ENCODE peak calls at places on chromosomes 2 and 18, in seven cellular contexts. N, C, S, L, M, Z and Q are unnamed samples.

GRCh38 chr2:56185101-56185581 is 1.4 kb downstream of the CCDC85A start:
- DNase-seq in N (peak), C (no peak), S (no peak), L (no peak), M (no peak), Z (no peak), Q (no peak)

GRCh38 chr2:207969249-207969648 is 56.1 kb downstream of the PLEKHM3 start:
- DNase-seq in N (no peak), C (no peak), S (no peak), L (no peak), M (no peak), Z (no peak), Q (no peak)

GRCh38 chr2:162146906-162147305 is 5.1 kb downstream of the GCG start:
- DNase-seq in N (no peak), C (no peak), S (no peak), L (no peak), M (no peak), Z (no peak), Q (no peak)

GRCh38 chr2:234640657-234641056 is 143.8 kb upstream of the ARL4C start:
- DNase-seq in N (no peak), C (no peak), S (no peak), L (no peak), M (no peak), Z (no peak), Q (no peak)

GRCh38 chr18:35525795-35526475 is 28.2 kb upstream of the INO80C start:
- DNase-seq in N (no peak), C (no peak), S (no peak), L (no peak), M (no peak), Z (no peak), Q (no peak)

GRCh38 chr2:37583867-37584266 is 87.6 kb downstream of the CDC42EP3 start:
- DNase-seq in N (no peak), C (no peak), S (no peak), L (no peak), M (no peak), Z (no peak), Q (no peak)

GRCh38 chr2:190722061-190722759 is 73.3 kb downstream of the NAB1 start:
- DNase-seq in N (no peak), C (no peak), S (no peak), L (no peak), M (no peak), Z (no peak), Q (no peak)

GRCh38 chr2:226398580-226398979 is 401.0 kb downstream of the IRS1 start:
- DNase-seq in N (no peak), C (no peak), S (no peak), L (no peak), M (no peak), Z (no peak), Q (no peak)

GRCh38 chr2:129604560-129604959 is 374.9 kb upstream of the RAB6C start:
- DNase-seq in N (no peak), C (no peak), S (no peak), L (no peak), M (no peak), Z (no peak), Q (no peak)

GRCh38 chr18:12393998-12394397 is 13.7 kb upstream of the PRELID3A start:
- DNase-seq in N (no peak), C (no peak), S (no peak), L (no peak), M (no peak), Z (no peak), Q (no peak)

GRCh38 chr2:224143521-224143920 is 104.4 kb upstream of the SERPINE2 start:
- DNase-seq in N (no peak), C (no peak), S (no peak), L (no peak), M (no peak), Z (no peak), Q (no peak)

GRCh38 chr2:46380038-46380940 is 83.1 kb downstream of the EPAS1 start:
- DNase-seq in N (no peak), C (peak), S (no peak), L (no peak), M (no peak), Z (no peak), Q (no peak)

GRCh38 chr2:237456200-237456731 is 30.8 kb upstream of the MLPH start:
- DNase-seq in N (peak), C (peak), S (no peak), L (no peak), M (no peak), Z (no peak), Q (no peak)

GRCh38 chr2:126652323-126652891 is 3.6 kb upstream of the GYPC start:
- DNase-seq in N (no peak), C (no peak), S (no peak), L (no peak), M (no peak), Z (no peak), Q (no peak)

GRCh38 chr2:9769171-9770005 is 73.9 kb upstream of the TAF1B start:
- DNase-seq in N (peak), C (peak), S (peak), L (no peak), M (no peak), Z (no peak), Q (peak)

GRCh38 chr2:19349911-19350677 is 8.3 kb downstream of the OSR1 start:
- DNase-seq in N (no peak), C (no peak), S (peak), L (peak), M (peak), Z (peak), Q (no peak)

GRCh38 chr2:11071207-11071606 is 84.1 kb upstream of the SLC66A3 start:
- DNase-seq in N (no peak), C (no peak), S (no peak), L (no peak), M (no peak), Z (no peak), Q (no peak)

GRCh38 chr2:84901593-84902120 is 3.8 kb upstream of the TMSB10 start:
- DNase-seq in N (no peak), C (peak), S (no peak), L (no peak), M (no peak), Z (no peak), Q (no peak)

GRCh38 chr2:133362061-133362476 is 206.2 kb downstream of the NCKAP5 start:
- DNase-seq in N (no peak), C (no peak), S (no peak), L (no peak), M (no peak), Z (no peak), Q (no peak)

GRCh38 chr2:231800493-231801091 is 14.3 kb downstream of the COPS7B start:
- DNase-seq in N (no peak), C (peak), S (peak), L (peak), M (no peak), Z (peak), Q (no peak)

GRCh38 chr2:46034535-46034934 is 262.7 kb upstream of the EPAS1 start:
- DNase-seq in N (no peak), C (no peak), S (no peak), L (no peak), M (no peak), Z (no peak), Q (no peak)

GRCh38 chr2:99067871-99068270 is 73.6 kb upstream of the C2orf15 start:
- DNase-seq in N (no peak), C (no peak), S (no peak), L (no peak), M (no peak), Z (no peak), Q (no peak)